ENCODE peak calls at places on chromosome 22, in six cellular contexts. A is BJ, F is foreskin fibroblast, X is heart left ventricle, N is AG04450, R is body of pancreas. P is an unnamed sample.

GRCh38 chr22:35330258-35330861 is 30.7 kb downstream of the TOM1 start:
- DNase-seq in A (no peak), F (peak; percentile 88), X (peak; percentile 85), N (peak; percentile 45), R (peak; percentile 81), P (no peak)

GRCh38 chr22:20191000-20191515 is 40.2 kb upstream of the CCDC188 start:
- DNase-seq in A (no peak), F (no peak), X (no peak), N (no peak), R (no peak), P (no peak)

GRCh38 chr22:27045103-27045940 is 387.9 kb downstream of the MIAT start:
- DNase-seq in A (peak; percentile 17), F (peak; percentile 21), X (no peak), N (no peak), R (peak; percentile 13), P (peak; percentile 1)

GRCh38 chr22:28920757-28921584 is 37.6 kb downstream of the ZNRF3 start:
- DNase-seq in A (no peak), F (no peak), X (no peak), N (no peak), R (no peak), P (no peak)

GRCh38 chr22:44085743-44086741 is 61.9 kb downstream of the PARVB start:
- DNase-seq in A (no peak), F (peak; percentile 39), X (peak; percentile 81), N (no peak), R (peak; percentile 76), P (peak; percentile 48)

GRCh38 chr22:44623771-44624510 is 78.1 kb upstream of the PRR5 start:
- DNase-seq in A (no peak), F (peak; percentile 8), X (no peak), N (no peak), R (no peak), P (no peak)

GRCh38 chr22:35230417-35230816 is 26.9 kb upstream of the HMGXB4 start:
- DNase-seq in A (no peak), F (no peak), X (no peak), N (no peak), R (no peak), P (no peak)

GRCh38 chr22:20245577-20246367 is 22.3 kb downstream of the RTN4R start:
- DNase-seq in A (no peak), F (no peak), X (no peak), N (no peak), R (no peak), P (no peak)

GRCh38 chr22:49719046-49719445 is 108.6 kb downstream of the BRD1 start:
- DNase-seq in A (no peak), F (no peak), X (no peak), N (no peak), R (no peak), P (no peak)

GRCh38 chr22:48538291-48538820 is 1289.3 kb downstream of the BRD1 start:
- DNase-seq in A (no peak), F (no peak), X (no peak), N (no peak), R (no peak), P (no peak)

GRCh38 chr22:37187891-37188761 is at the start of gene C1QTNF6:
- DNase-seq in A (no peak), F (peak; percentile 36), X (no peak), N (no peak), R (no peak), P (no peak)

GRCh38 chr22:23700706-23701105 is 9.9 kb downstream of the RGL4 start:
- DNase-seq in A (no peak), F (no peak), X (no peak), N (no peak), R (peak; percentile 52), P (peak; percentile 30)

GRCh38 chr22:35335468-35335867 is 35.8 kb downstream of the TOM1 start:
- DNase-seq in A (no peak), F (no peak), X (no peak), N (no peak), R (no peak), P (no peak)

GRCh38 chr22:29148036-29148435 is 57.7 kb upstream of the EMID1 start:
- DNase-seq in A (no peak), F (no peak), X (no peak), N (no peak), R (no peak), P (no peak)

GRCh38 chr22:28141614-28142013 is 222.6 kb upstream of the PITPNB start:
- DNase-seq in A (peak; percentile 57), F (peak; percentile 60), X (no peak), N (peak; percentile 45), R (no peak), P (peak; percentile 26)

GRCh38 chr22:32338757-32339156 is 18.9 kb upstream of the RFPL3 start:
- DNase-seq in A (no peak), F (no peak), X (no peak), N (no peak), R (no peak), P (no peak)

GRCh38 chr22:23690713-23691112 is at the start of gene RGL4:
- DNase-seq in A (no peak), F (no peak), X (no peak), N (no peak), R (no peak), P (no peak)

GRCh38 chr22:35299217-35299716 is 427 bp upstream of the TOM1 start:
- DNase-seq in A (no peak), F (no peak), X (no peak), N (no peak), R (no peak), P (no peak)

GRCh38 chr22:19579880-19580279 is 55.7 kb upstream of the CLDN5 start:
- DNase-seq in A (no peak), F (no peak), X (peak; percentile 74), N (no peak), R (no peak), P (no peak)

GRCh38 chr22:48234011-48234410 is 1471.6 kb downstream of the TBC1D22A start:
- DNase-seq in A (no peak), F (no peak), X (no peak), N (no peak), R (no peak), P (no peak)

GRCh38 chr22:22397875-22398524 is 110.5 kb downstream of the ZNF280B start:
- DNase-seq in A (no peak), F (no peak), X (no peak), N (no peak), R (no peak), P (no peak)

GRCh38 chr22:19880786-19881569 is 26.3 kb upstream of the GNB1L start:
- DNase-seq in A (peak; percentile 85), F (peak; percentile 97), X (peak; percentile 45), N (peak; percentile 87), R (peak; percentile 35), P (no peak)

GRCh38 chr22:37416806-37417205 is 10.5 kb downstream of the ELFN2 start:
- DNase-seq in A (no peak), F (no peak), X (no peak), N (no peak), R (no peak), P (no peak)

GRCh38 chr22:23856721-23857605 is 712 bp upstream of the SLC2A11 start:
- DNase-seq in A (peak; percentile 29), F (no peak), X (no peak), N (no peak), R (peak; percentile 42), P (peak; percentile 50)

GRCh38 chr22:30287626-30288413 is 1.5 kb downstream of the CASTOR1 start:
- DNase-seq in A (peak; percentile 57), F (peak; percentile 86), X (peak; percentile 84), N (peak; percentile 76), R (peak; percentile 88), P (peak; percentile 68)
- H3K4me3 ChIP-seq in A (peak overlapping the region; percentile 71), F (peak overlapping the region; percentile 81), X (no peak overlapping the region), N (peak overlapping the region; percentile 84), R (no peak overlapping the region), P (peak overlapping the region; percentile 89)

GRCh38 chr22:25405854-25406509 is 158.5 kb upstream of the GRK3 start:
- DNase-seq in A (no peak), F (no peak), X (no peak), N (no peak), R (no peak), P (no peak)

GRCh38 chr22:25406510-25407210 is 157.8 kb upstream of the GRK3 start:
- DNase-seq in A (no peak), F (no peak), X (peak; percentile 37), N (no peak), R (peak; percentile 46), P (no peak)

GRCh38 chr22:25407226-25407858 is 157.1 kb upstream of the GRK3 start:
- DNase-seq in A (no peak), F (no peak), X (no peak), N (no peak), R (no peak), P (no peak)

GRCh38 chr22:25409240-25409639 is 155.2 kb upstream of the GRK3 start:
- DNase-seq in A (no peak), F (no peak), X (no peak), N (no peak), R (no peak), P (no peak)

GRCh38 chr22:25407859-25408229 is 156.6 kb upstream of the GRK3 start:
- DNase-seq in A (no peak), F (no peak), X (no peak), N (no peak), R (no peak), P (no peak)
- H3K4me3 ChIP-seq in A (no peak overlapping the region), F (no peak overlapping the region), X (no peak overlapping the region), N (no peak overlapping the region), R (no peak overlapping the region), P (no peak overlapping the region)

GRCh38 chr22:38729946-38730345 is 24.2 kb downstream of the GTPBP1 start:
- DNase-seq in A (no peak), F (no peak), X (no peak), N (no peak), R (no peak), P (no peak)

GRCh38 chr22:38730411-38730871 is 24.7 kb downstream of the GTPBP1 start:
- DNase-seq in A (no peak), F (no peak), X (no peak), N (no peak), R (no peak), P (no peak)

GRCh38 chr22:38733329-38734202 is 22.2 kb downstream of the SUN2 start:
- DNase-seq in A (no peak), F (no peak), X (no peak), N (peak; percentile 32), R (peak; percentile 81), P (no peak)

GRCh38 chr22:38732251-38732815 is 23.5 kb downstream of the SUN2 start:
- DNase-seq in A (no peak), F (no peak), X (no peak), N (no peak), R (peak; percentile 77), P (no peak)

GRCh38 chr22:38731703-38732161 is 24.1 kb downstream of the SUN2 start:
- DNase-seq in A (no peak), F (no peak), X (no peak), N (no peak), R (no peak), P (no peak)
- H3K4me3 ChIP-seq in A (no peak overlapping the region), F (no peak overlapping the region), X (no peak overlapping the region), N (no peak overlapping the region), R (no peak overlapping the region), P (no peak overlapping the region)

DNA sequence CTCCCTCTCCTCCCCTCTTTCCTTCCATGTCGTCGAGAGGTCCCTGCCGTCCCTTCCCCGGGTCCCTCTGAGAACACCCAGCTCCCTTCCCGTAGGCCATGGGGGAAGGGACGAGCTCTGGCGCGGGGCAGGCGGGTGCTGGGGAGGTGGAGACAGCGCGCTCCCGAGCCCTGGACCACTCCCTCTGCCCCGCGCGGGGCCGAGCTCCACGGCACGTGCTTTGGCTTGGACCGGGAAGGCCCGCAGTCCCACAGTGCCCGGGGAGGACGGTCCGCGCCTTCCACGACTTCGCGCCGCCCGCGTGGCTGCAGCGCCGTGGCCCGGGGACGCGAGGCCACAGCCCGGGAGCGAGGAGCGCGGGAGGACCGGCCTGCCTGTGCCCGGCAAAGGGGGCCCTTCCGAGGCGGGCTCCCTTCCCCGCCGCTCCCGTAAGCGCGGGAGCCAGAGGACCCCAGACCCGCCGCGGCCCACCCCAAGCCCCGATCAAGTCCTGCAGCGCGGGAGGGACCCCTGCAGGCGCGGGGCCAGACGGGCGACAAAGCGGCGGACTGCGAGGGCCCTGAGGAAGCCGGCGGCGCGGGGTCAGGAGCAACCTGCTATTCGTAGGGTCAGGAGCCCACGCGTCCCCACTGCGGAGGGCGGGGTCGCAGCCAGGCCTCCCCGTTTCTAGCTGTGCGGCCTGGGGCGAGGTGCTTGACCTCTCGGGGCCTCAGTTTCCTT is 110.4 kb downstream of the WNT7B start:
- DNase-seq in A (no peak), F (no peak), X (no peak), N (no peak), R (no peak), P (no peak)
- H3K4me3 ChIP-seq in A (peak overlapping the region; percentile 17), F (peak overlapping the region; percentile 29), X (no peak overlapping the region), N (peak overlapping the region; percentile 20), R (no peak overlapping the region), P (peak overlapping the region; percentile 35)